ENCODE peak calls at places on chromosomes 1 and 21, in nine cellular contexts. Z is vagina, P is heart right ventricle, T is cardiac muscle cell, O is AG10803, V is heart left ventricle, L is fibroblast of lung, G is mucosa of descending colon, M is foreskin fibroblast. C is an unnamed sample.

GRCh38 chr1:116570358-116571214 is at the start of gene CD58:
- DNase-seq in T (peak), V (peak), P (peak), M (peak), Z (no peak), O (peak), G (peak), L (peak), C (peak)

GRCh38 chr1:32239790-32240139 is 7.3 kb upstream of the FAM167B start:
- DNase-seq in O (no peak), Z (no peak), L (no peak), T (peak), P (no peak), M (no peak), V (no peak), G (peak), C (no peak)

GRCh38 chr1:20093940-20094391 is 24.0 kb downstream of the PLA2G5 start:
- DNase-seq in V (peak), Z (peak), L (no peak), P (peak), T (no peak), M (no peak), G (no peak), O (peak), C (no peak)

GRCh38 chr1:25858494-25858893 is 763 bp downstream of the AUNIP start:
- DNase-seq in G (no peak), O (no peak), M (no peak), L (no peak), Z (no peak), T (no peak), V (no peak), P (no peak), C (no peak)

GRCh38 chr1:181134543-181135461 is 46.3 kb downstream of the IER5 start:
- DNase-seq in P (peak), M (peak), G (peak), V (no peak), T (no peak), Z (no peak), O (peak), L (peak), C (peak)

GRCh38 chr1:5432436-5432835 is 559.8 kb downstream of the NPHP4 start:
- DNase-seq in T (no peak), G (no peak), Z (no peak), P (no peak), M (no peak), V (no peak), L (no peak), O (no peak), C (no peak)

GRCh38 chr1:43833013-43833412 is 100.6 kb upstream of the ARTN start:
- DNase-seq in P (no peak), L (no peak), Z (no peak), M (no peak), T (no peak), V (no peak), G (no peak), O (no peak), C (no peak)

GRCh38 chr1:107454786-107455185 is 313.9 kb downstream of the NTNG1 start:
- DNase-seq in L (peak), G (no peak), P (no peak), M (no peak), Z (no peak), T (no peak), V (no peak), O (no peak), C (no peak)

GRCh38 chr1:42936309-42937078 is 22.2 kb downstream of the SLC2A1 start:
- DNase-seq in Z (no peak), O (peak), M (peak), G (peak), V (no peak), L (peak), P (no peak), T (no peak), C (no peak)

GRCh38 chr1:221699582-221700519 is 42.0 kb downstream of the DUSP10 start:
- DNase-seq in V (no peak), T (no peak), G (no peak), L (peak), Z (no peak), M (no peak), P (no peak), O (peak), C (no peak)

GRCh38 chr1:109718495-109718894 is 6.4 kb downstream of the GSTM5 start:
- DNase-seq in P (no peak), L (peak), Z (no peak), V (no peak), G (no peak), O (no peak), T (no peak), M (no peak), C (peak)

GRCh38 chr1:235011064-235011598 is 117.5 kb downstream of the TOMM20 start:
- DNase-seq in P (no peak), L (no peak), G (no peak), V (no peak), O (no peak), M (no peak), T (no peak), Z (no peak), C (no peak)

GRCh38 chr1:26142165-26142564 is 16.7 kb upstream of the FAM110D start:
- DNase-seq in G (no peak), P (no peak), T (no peak), Z (no peak), O (no peak), L (no peak), V (no peak), M (no peak), C (no peak)

GRCh38 chr1:26335774-26336476 is 18.0 kb downstream of the CRYBG2 start:
- DNase-seq in T (no peak), O (no peak), V (no peak), M (no peak), P (peak), Z (no peak), G (no peak), L (no peak), C (no peak)

GRCh38 chr1:203368624-203369451 is 17.9 kb upstream of the FMOD start:
- DNase-seq in Z (peak), T (no peak), O (peak), L (peak), P (peak), V (peak), M (peak), G (no peak), C (no peak)

GRCh38 chr1:37931148-37931492 is 15.7 kb downstream of the INPP5B start:
- DNase-seq in M (no peak), T (no peak), V (peak), P (peak), Z (no peak), G (no peak), O (no peak), L (no peak), C (no peak)

GRCh38 chr21:35861656-35862055 is 198.7 kb downstream of the SETD4 start:
- DNase-seq in Z (no peak), O (peak), G (no peak), L (peak), M (peak), T (no peak), P (no peak), V (no peak), C (no peak)

GRCh38 chr1:227920426-227920825 is 27.3 kb downstream of the WNT9A start:
- DNase-seq in O (no peak), M (no peak), P (no peak), G (no peak), T (no peak), V (no peak), L (no peak), Z (no peak), C (peak)

GRCh38 chr1:154809436-154810413 is 60.4 kb downstream of the KCNN3 start:
- DNase-seq in L (peak), M (peak), Z (no peak), G (no peak), O (peak), P (no peak), V (no peak), T (no peak), C (no peak)

GRCh38 chr1:224791362-224791941 is 138.0 kb upstream of the DNAH14 start:
- DNase-seq in L (no peak), V (no peak), Z (no peak), T (no peak), P (no peak), G (no peak), O (no peak), M (no peak), C (no peak)

GRCh38 chr1:46622341-46622740 is 5.7 kb upstream of the MOB3C start:
- DNase-seq in G (peak), O (peak), L (no peak), P (no peak), M (peak), Z (no peak), T (no peak), V (no peak), C (peak)

GRCh38 chr21:26795866-26796329 is 49.3 kb downstream of the ADAMTS1 start:
- DNase-seq in G (no peak), P (peak), Z (no peak), M (peak), L (peak), T (no peak), V (peak), O (peak), C (no peak)

GRCh38 chr1:10908266-10908665 is 104.2 kb upstream of the TARDBP start:
- DNase-seq in O (no peak), P (no peak), L (no peak), Z (no peak), G (no peak), M (no peak), V (no peak), T (no peak), C (peak)

GRCh38 chr1:170634293-170634692 is 29.6 kb upstream of the PRRX1 start:
- DNase-seq in M (peak), G (no peak), P (no peak), Z (no peak), L (peak), T (no peak), O (peak), V (no peak), C (no peak)

GRCh38 chr1:84271452-84272273 is 29.8 kb upstream of the SAMD13 start:
- DNase-seq in T (peak), Z (no peak), L (peak), G (no peak), M (peak), V (no peak), P (no peak), O (peak), C (peak)

GRCh38 chr1:103336376-103336775 is 189.1 kb upstream of the RNPC3 start:
- DNase-seq in O (no peak), L (no peak), P (no peak), Z (no peak), V (no peak), T (peak), G (no peak), M (no peak), C (no peak)

GRCh38 chr1:28240024-28240423 is 4.1 kb downstream of the ATP5IF1 start:
- DNase-seq in T (no peak), G (no peak), Z (no peak), V (no peak), P (no peak), O (no peak), L (peak), M (no peak), C (no peak)

GRCh38 chr1:17001760-17002523 is 9.8 kb downstream of the ATP13A2 start:
- DNase-seq in V (no peak), L (no peak), Z (no peak), P (no peak), G (no peak), T (no peak), M (no peak), O (no peak), C (peak)

GRCh38 chr1:32219022-32219421 is 3.1 kb downstream of the TMEM234 start:
- DNase-seq in Z (no peak), L (no peak), T (no peak), P (no peak), G (no peak), M (peak), V (no peak), O (peak), C (no peak)

GRCh38 chr1:111242805-111243523 is 15.5 kb downstream of the CHI3L2 start:
- DNase-seq in L (no peak), G (no peak), O (no peak), Z (peak), T (no peak), V (no peak), P (peak), M (no peak), C (no peak)

GRCh38 chr1:84683508-84683907 is 6.8 kb downstream of the SSX2IP start:
- DNase-seq in O (no peak), G (no peak), M (no peak), L (no peak), T (no peak), V (no peak), P (no peak), Z (no peak), C (no peak)

GRCh38 chr1:23394176-23394575 is 24.5 kb upstream of the ZNF436 start:
- DNase-seq in T (peak), P (no peak), Z (no peak), M (peak), O (peak), G (no peak), V (no peak), L (peak), C (no peak)

GRCh38 chr1:235416662-235417049 is 49.4 kb downstream of the TBCE start:
- DNase-seq in G (no peak), L (peak), M (peak), O (no peak), V (no peak), T (no peak), P (no peak), Z (no peak), C (no peak)

GRCh38 chr21:44931501-44932365 is 8.1 kb upstream of the SLX9 start:
- DNase-seq in O (no peak), P (no peak), V (no peak), Z (no peak), G (no peak), L (no peak), T (no peak), M (no peak), C (peak)

GRCh38 chr1:153880962-153881361 is 41.8 kb downstream of the GATAD2B start:
- DNase-seq in L (peak), G (peak), V (peak), P (peak), Z (no peak), M (peak), T (peak), O (peak), C (no peak)

GRCh38 chr1:93579891-93580290 is 101.7 kb downstream of the BCAR3 start:
- DNase-seq in T (no peak), O (peak), G (peak), V (no peak), L (peak), P (no peak), M (peak), Z (peak), C (no peak)

GRCh38 chr1:95685091-95685490 is 451.1 kb downstream of the RWDD3 start:
- DNase-seq in V (no peak), M (no peak), Z (no peak), G (no peak), O (no peak), T (no peak), P (no peak), L (no peak), C (no peak)

DNA sequence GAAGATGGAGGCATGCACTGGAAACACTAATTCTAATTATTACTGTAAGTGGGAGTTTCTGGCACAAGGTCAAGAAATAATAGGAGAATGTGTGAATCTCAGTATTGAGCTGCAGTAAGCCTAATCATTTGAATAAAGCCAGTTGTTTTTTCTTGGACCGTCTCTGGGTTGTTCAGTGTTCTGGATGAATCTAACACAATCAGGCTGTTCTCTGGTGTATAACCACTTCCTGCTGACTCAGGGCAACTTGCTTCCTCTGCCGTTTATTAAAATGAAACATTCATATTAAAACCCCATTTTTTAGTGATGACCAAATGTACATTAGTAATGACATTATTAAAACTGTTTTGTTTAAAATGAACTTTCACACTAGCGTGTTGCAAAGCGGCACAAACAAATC is 273.1 kb upstream of the SNX7 start:
- DNase-seq in V (peak), P (no peak), G (no peak), M (peak), Z (no peak), T (no peak), L (peak), O (peak), C (no peak)
- H3K4me3 ChIP-seq in V (no peak), P (no peak), G (no peak), M (no peak), Z (no peak), T (no peak), L (no peak), O (no peak), C (no peak)

DNA sequence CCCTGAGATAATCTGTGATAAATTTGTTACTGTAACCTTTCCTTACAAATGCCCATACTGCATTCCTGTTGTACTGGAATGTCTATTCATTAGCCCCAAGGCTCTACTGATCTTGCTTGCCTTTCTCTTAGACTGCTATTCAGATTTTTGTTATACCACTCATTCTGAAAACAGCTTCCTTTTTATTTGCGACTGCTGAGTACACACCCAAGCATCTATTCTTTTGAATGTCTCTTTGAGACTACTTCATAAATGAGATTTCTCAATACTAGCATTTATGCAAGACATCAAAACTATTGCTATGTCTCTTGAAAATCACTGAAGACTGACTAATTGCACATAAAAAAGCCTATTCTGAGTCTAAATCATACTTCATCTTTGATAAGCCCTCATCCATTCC is 38.6 kb downstream of the DENND1B start:
- DNase-seq in M (peak), T (no peak), L (peak), O (peak), P (no peak), Z (no peak), V (no peak), G (no peak), C (no peak)
- H3K4me3 ChIP-seq in M (no peak), T (no peak), L (no peak), O (no peak), P (no peak), Z (no peak), V (no peak), G (no peak), C (no peak)

DNA sequence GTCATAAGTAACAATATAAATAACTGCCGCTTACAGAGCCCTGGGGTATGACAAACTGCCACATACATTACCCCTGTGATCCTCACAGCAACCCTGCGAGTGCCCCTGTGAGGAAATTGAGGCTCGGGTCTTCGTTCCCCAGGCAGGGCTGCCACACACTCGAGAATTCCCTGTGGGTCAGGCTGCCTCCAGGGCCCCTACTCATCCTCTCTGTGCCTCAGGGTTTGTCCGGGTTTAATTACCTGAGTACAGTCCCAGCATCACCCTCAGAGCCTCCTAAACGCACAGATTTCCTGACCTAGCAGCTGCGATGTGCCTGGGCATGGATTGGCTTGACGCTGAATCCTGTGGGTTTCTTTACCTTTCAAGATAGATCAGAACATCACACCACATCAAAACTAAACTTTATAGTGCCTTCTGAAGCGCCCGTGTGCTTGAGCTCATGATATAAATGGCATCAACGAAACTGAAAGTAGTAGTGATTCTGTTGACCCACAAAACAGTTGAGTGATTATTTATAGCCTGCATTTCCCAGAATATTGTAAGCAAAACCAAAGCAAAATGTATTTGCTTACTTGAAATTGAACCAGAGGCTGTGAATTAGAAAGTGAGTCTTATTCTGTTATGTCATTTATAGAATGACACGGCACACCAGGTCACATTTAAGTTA is 14.0 kb downstream of the SLC37A1 start:
- DNase-seq in G (no peak), Z (no peak), V (no peak), M (no peak), O (no peak), P (no peak), L (no peak), T (no peak), C (no peak)
- H3K4me3 ChIP-seq in G (no peak), Z (no peak), V (no peak), M (no peak), O (no peak), P (no peak), L (peak), T (no peak), C (no peak)

GRCh38 chr1:68049941-68050878 is at the start of gene DIRAS3:
- DNase-seq in T (peak), Z (no peak), L (peak), P (peak), O (peak), G (no peak), V (no peak), M (peak), C (peak)
- H3K4me3 ChIP-seq in T (peak), Z (peak), L (peak), P (peak), O (peak), G (no peak), V (peak), M (peak), C (peak)

GRCh38 chr1:3173113-3173745 is 104.2 kb downstream of the PRDM16 start:
- DNase-seq in T (no peak), L (no peak), P (no peak), G (no peak), Z (no peak), O (no peak), M (no peak), V (no peak), C (no peak)

GRCh38 chr1:3169621-3170356 is 100.8 kb downstream of the PRDM16 start:
- DNase-seq in M (no peak), Z (no peak), T (no peak), L (no peak), V (no peak), G (no peak), O (no peak), P (no peak), C (no peak)

GRCh38 chr1:3170566-3171453 is 101.8 kb downstream of the PRDM16 start:
- DNase-seq in M (no peak), T (peak), P (peak), V (peak), O (peak), G (peak), Z (no peak), L (peak), C (peak)

GRCh38 chr1:3172431-3173112 is 103.6 kb downstream of the PRDM16 start:
- DNase-seq in G (no peak), V (no peak), P (no peak), Z (no peak), T (no peak), M (no peak), L (no peak), O (no peak), C (no peak)

DNA sequence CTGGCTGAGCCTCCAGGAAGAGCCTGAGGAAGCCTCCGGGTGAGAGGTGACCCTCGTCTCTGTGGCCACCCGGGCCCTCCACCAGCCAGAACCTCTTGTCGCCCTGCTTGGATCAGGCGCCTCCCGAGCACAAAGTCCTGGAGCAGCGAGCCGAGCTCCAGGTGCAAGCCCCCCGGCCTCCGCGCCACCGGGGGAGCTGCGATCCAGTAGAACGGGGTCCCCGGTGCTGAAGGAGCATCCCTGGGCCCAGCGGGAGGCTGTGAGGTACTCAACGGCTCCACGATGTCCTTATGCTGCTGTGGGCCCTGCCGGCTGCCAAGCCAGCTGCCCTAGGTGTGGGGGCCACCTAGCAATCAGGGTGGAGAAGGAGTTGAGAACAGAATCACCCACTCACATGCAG is 102.8 kb downstream of the PRDM16 start:
- DNase-seq in O (no peak), G (no peak), V (no peak), P (no peak), T (no peak), M (no peak), Z (no peak), L (no peak), C (no peak)
- H3K4me3 ChIP-seq in O (no peak), G (no peak), V (no peak), P (peak), T (no peak), M (no peak), Z (no peak), L (no peak), C (no peak)

GRCh38 chr21:33856893-33857527 is 58.6 kb downstream of the ATP5PO start:
- DNase-seq in M (peak), G (no peak), Z (no peak), P (no peak), O (peak), T (no peak), L (no peak), V (no peak), C (no peak)
- H3K4me3 ChIP-seq in M (no peak), G (no peak), Z (no peak), P (no peak), O (no peak), T (no peak), L (no peak), V (no peak), C (no peak)